ENCODE peak calls at places on chromosomes 6 and 20, in four cellular contexts. M is WTC11, O is HepG2, G is K562. Y is an unnamed sample.

GRCh38 chr20:63980317-63980805 is 571 bp upstream of the PRPF6 start:
- DNase-seq in O (peak), M (no peak), G (no peak), Y (no peak)

GRCh38 chr20:10463622-10464021 is 28.5 kb downstream of the SLX4IP start:
- DNase-seq in O (peak), G (no peak), M (no peak), Y (peak)

GRCh38 chr20:36872857-36873256 is 3.1 kb upstream of the TLDC2 start:
- DNase-seq in O (no peak), M (no peak), G (no peak), Y (no peak)

GRCh38 chr20:37902504-37903313 is at the start of gene VSTM2L:
- DNase-seq in O (no peak), M (peak), G (peak), Y (peak)

GRCh38 chr6:53301801-53302537 is 46.8 kb downstream of the ELOVL5 start:
- DNase-seq in O (peak), G (no peak), M (no peak), Y (no peak)

GRCh38 chr6:117706504-117706903 is 31.2 kb downstream of the NUS1 start:
- DNase-seq in O (no peak), M (no peak), G (no peak), Y (no peak)

GRCh38 chr6:90095788-90096187 is 200.9 kb downstream of the BACH2 start:
- DNase-seq in O (no peak), G (no peak), M (no peak), Y (no peak)

GRCh38 chr6:70823651-70824050 is 133.2 kb downstream of the B3GAT2 start:
- DNase-seq in O (no peak), G (no peak), M (no peak), Y (no peak)

GRCh38 chr6:113857565-113858066 is 471 bp downstream of the MARCKS start:
- DNase-seq in O (no peak), G (peak), M (peak), Y (peak)

GRCh38 chr20:7151666-7152065 is 384.2 kb downstream of the BMP2 start:
- DNase-seq in M (no peak), O (no peak), G (no peak), Y (peak)

GRCh38 chr6:149228276-149228962 is 89.1 kb upstream of the TAB2 start:
- DNase-seq in G (no peak), M (no peak), O (no peak), Y (no peak)

GRCh38 chr6:22294301-22294700 is 2.5 kb downstream of the PRL start:
- DNase-seq in O (no peak), M (no peak), G (no peak), Y (no peak)

GRCh38 chr6:109308018-109308492 is 74.2 kb downstream of the CD164 start:
- DNase-seq in G (peak), O (peak), M (no peak), Y (peak)

GRCh38 chr20:19757487-19757972 is 528 bp upstream of the RIN2 start:
- DNase-seq in G (no peak), M (peak), O (peak), Y (peak)

GRCh38 chr6:168111911-168112310 is 32.9 kb upstream of the FRMD1 start:
- DNase-seq in M (no peak), G (no peak), O (no peak), Y (no peak)

GRCh38 chr6:141548969-141549368 is 583.8 kb upstream of the GJE1 start:
- DNase-seq in M (no peak), O (peak), G (no peak), Y (peak)

GRCh38 chr6:14664112-14664592 is 546.6 kb downstream of the CD83 start:
- DNase-seq in M (no peak), G (no peak), O (no peak), Y (no peak)

GRCh38 chr6:111624391-111625098 is 18.9 kb upstream of the TRAF3IP2 start:
- DNase-seq in M (no peak), G (no peak), O (no peak), Y (no peak)

GRCh38 chr6:87210979-87211378 is 55.6 kb downstream of the ZNF292 start:
- DNase-seq in M (no peak), G (no peak), O (no peak), Y (no peak)

GRCh38 chr20:49615401-49616153 is 47.6 kb upstream of the PTGIS start:
- DNase-seq in O (peak), M (no peak), G (no peak), Y (peak)

GRCh38 chr6:109260701-109261100 is 121.6 kb downstream of the CD164 start:
- DNase-seq in G (no peak), O (no peak), M (no peak), Y (no peak)

GRCh38 chr20:1336699-1337387 is 7.9 kb upstream of the SDCBP2 start:
- DNase-seq in M (no peak), G (no peak), O (no peak), Y (no peak)

GRCh38 chr20:42430525-42431046 is 759.1 kb downstream of the PTPRT start:
- DNase-seq in G (no peak), M (no peak), O (no peak), Y (no peak)

GRCh38 chr6:119978274-119978889 is 628.8 kb upstream of the MAN1A1 start:
- DNase-seq in O (peak), M (no peak), G (no peak), Y (no peak)

GRCh38 chr6:143609972-143610371 is 67.8 kb upstream of the PHACTR2 start:
- DNase-seq in M (no peak), O (no peak), G (no peak), Y (no peak)

GRCh38 chr6:37512400-37512958 is 12.8 kb upstream of the CCDC167 start:
- DNase-seq in O (no peak), M (peak), G (no peak), Y (no peak)

GRCh38 chr6:46262928-46263708 is 92.3 kb upstream of the ENPP5 start:
- DNase-seq in O (no peak), G (no peak), M (no peak), Y (no peak)

GRCh38 chr6:122012576-122012975 is 386.9 kb upstream of the HSF2 start:
- DNase-seq in G (no peak), O (no peak), M (no peak), Y (no peak)

GRCh38 chr20:47922280-47922675 is 137.0 kb upstream of the SULF2 start:
- DNase-seq in O (peak), G (no peak), M (no peak), Y (peak)

GRCh38 chr20:16821211-16822089 is 73.3 kb downstream of the OTOR start:
- DNase-seq in O (peak), M (peak), G (peak), Y (peak)

GRCh38 chr6:160160929-160161646 is 39.5 kb downstream of the SLC22A1 start:
- DNase-seq in O (no peak), M (no peak), G (no peak), Y (no peak)

GRCh38 chr20:36384022-36384619 is 78.0 kb downstream of the DLGAP4 start:
- DNase-seq in O (peak), M (peak), G (peak), Y (peak)

GRCh38 chr20:38961530-38962043 is 557 bp upstream of the DHX35 start:
- DNase-seq in O (no peak), M (no peak), G (no peak), Y (peak)

GRCh38 chr6:99905209-99906106 is 88.6 kb downstream of the MCHR2 start:
- DNase-seq in O (peak), G (peak), M (no peak), Y (peak)

GRCh38 chr20:11451793-11452291 is 465.9 kb upstream of the BTBD3 start:
- DNase-seq in O (no peak), G (no peak), M (no peak), Y (no peak)

GRCh38 chr20:21189761-21190523 is 64.1 kb downstream of the KIZ start:
- DNase-seq in O (no peak), M (peak), G (no peak), Y (no peak)

GRCh38 chr6:9628819-9629218 is 786.1 kb downstream of the TFAP2A start:
- DNase-seq in O (no peak), M (no peak), G (no peak), Y (no peak)

GRCh38 chr6:139753198-139753861 is 378.9 kb upstream of the CITED2 start:
- DNase-seq in G (no peak), O (peak), M (no peak), Y (no peak)

DNA sequence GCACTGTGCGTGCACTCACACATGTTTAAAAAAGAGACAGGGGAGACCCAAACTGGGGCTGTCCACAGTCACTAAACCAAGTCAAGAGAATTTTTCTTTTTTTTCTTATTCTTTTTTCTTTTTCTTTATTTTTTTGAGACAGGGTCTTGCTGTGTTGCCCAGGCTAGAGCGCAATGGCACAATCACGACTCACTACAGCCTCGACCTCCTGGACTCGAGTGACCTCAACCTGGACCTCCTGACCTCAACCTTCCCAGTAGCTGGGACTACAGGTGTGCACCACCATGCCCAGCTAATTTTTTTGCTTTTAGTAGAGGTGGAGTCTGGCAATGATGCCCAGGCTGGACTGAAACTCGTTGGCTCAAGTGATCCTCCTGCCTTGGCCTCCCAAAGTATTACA is 89.4 kb upstream of the NFATC2 start:
- DNase-seq in M (no peak), O (no peak), G (no peak), Y (no peak)
- TF ChIP-seq NR3C1 in M (no peak), O (no peak), G (no peak), Y (no peak)

DNA sequence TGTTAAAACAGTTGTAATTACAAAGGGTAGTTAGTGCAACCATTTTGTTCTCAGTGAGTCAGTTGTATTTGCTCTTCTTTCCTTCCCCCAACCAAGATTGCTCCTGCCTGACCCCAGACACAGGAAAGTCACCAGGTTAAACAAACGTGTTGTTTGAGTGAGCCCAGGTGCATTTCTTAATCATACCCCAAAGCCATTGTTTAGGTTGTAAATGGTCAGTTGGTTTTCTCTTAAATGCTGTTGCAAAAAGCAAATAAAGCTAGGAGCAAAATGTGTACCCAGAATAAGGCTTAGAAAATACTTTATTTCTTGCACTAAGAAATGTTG is 482.2 kb upstream of the SOX4 start:
- DNase-seq in O (peak), G (no peak), M (no peak), Y (no peak)
- TF ChIP-seq NR3C1 in O (no peak), G (no peak), M (no peak), Y (no peak)

GRCh38 chr20:59242714-59243626 is 57.4 kb upstream of the EDN3 start:
- DNase-seq in G (no peak), M (no peak), O (no peak), Y (no peak)
- TF ChIP-seq NR3C1 in G (no peak), M (no peak), O (no peak), Y (no peak)

GRCh38 chr6:26141378-26141901 is 54.2 kb downstream of the HFE start:
- DNase-seq in M (no peak), G (no peak), O (peak), Y (no peak)
- TF ChIP-seq NR3C1 in M (no peak), G (no peak), O (no peak), Y (no peak)

Y was measured in A549.